ENCODE peak calls at places on chromosomes 12 and 14, in seven cellular contexts. One of them, this sample, is unnamed.

GRCh38 chr12:78442454-78442801 is 422.1 kb upstream of the SYT1 start:
- DNase-seq in neuronal stem cell: no peak
- DNase-seq in gastrocnemius medialis: no peak
- DNase-seq in PC-3: peak; percentile 19
- DNase-seq in tibial nerve: no peak
- DNase-seq in H9: no peak
- DNase-seq in heart left ventricle: no peak
- DNase-seq in this sample: no peak

GRCh38 chr12:62703011-62703380 is 232.0 kb downstream of the PPM1H start:
- DNase-seq in tibial nerve: no peak
- DNase-seq in neuronal stem cell: no peak
- DNase-seq in PC-3: peak; percentile 73
- DNase-seq in heart left ventricle: no peak
- DNase-seq in gastrocnemius medialis: no peak
- DNase-seq in H9: no peak
- DNase-seq in this sample: peak; percentile 86

GRCh38 chr12:108825205-108825950 is 32.0 kb downstream of the SSH1 start:
- DNase-seq in PC-3: no peak
- DNase-seq in neuronal stem cell: no peak
- DNase-seq in tibial nerve: no peak
- DNase-seq in heart left ventricle: no peak
- DNase-seq in gastrocnemius medialis: no peak
- DNase-seq in H9: no peak
- DNase-seq in this sample: no peak

GRCh38 chr14:20679907-20680306 is 4.5 kb upstream of the RNASE4 start:
- DNase-seq in neuronal stem cell: no peak
- DNase-seq in H9: no peak
- DNase-seq in gastrocnemius medialis: no peak
- DNase-seq in PC-3: peak; percentile 48
- DNase-seq in tibial nerve: no peak
- DNase-seq in heart left ventricle: no peak
- DNase-seq in this sample: no peak

GRCh38 chr14:91835920-91836843 is 31.2 kb downstream of the TC2N start:
- DNase-seq in PC-3: peak; percentile 67
- DNase-seq in H9: peak; percentile 89
- DNase-seq in tibial nerve: peak; percentile 57
- DNase-seq in heart left ventricle: peak; percentile 69
- DNase-seq in neuronal stem cell: peak; percentile 64
- DNase-seq in gastrocnemius medialis: peak; percentile 43
- DNase-seq in this sample: no peak

GRCh38 chr12:57459750-57460400 is at the start of gene GLI1:
- DNase-seq in H9: peak; percentile 72
- DNase-seq in heart left ventricle: no peak
- DNase-seq in gastrocnemius medialis: no peak
- DNase-seq in PC-3: no peak
- DNase-seq in tibial nerve: no peak
- DNase-seq in neuronal stem cell: no peak
- DNase-seq in this sample: no peak

GRCh38 chr12:83473408-83474095 is 786.8 kb downstream of the TMTC2 start:
- DNase-seq in tibial nerve: no peak
- DNase-seq in neuronal stem cell: no peak
- DNase-seq in heart left ventricle: no peak
- DNase-seq in PC-3: no peak
- DNase-seq in gastrocnemius medialis: no peak
- DNase-seq in H9: no peak
- DNase-seq in this sample: peak; percentile 58

GRCh38 chr12:42409471-42409870 is 83.5 kb downstream of the PPHLN1 start:
- DNase-seq in H9: no peak
- DNase-seq in tibial nerve: no peak
- DNase-seq in heart left ventricle: no peak
- DNase-seq in neuronal stem cell: no peak
- DNase-seq in PC-3: no peak
- DNase-seq in gastrocnemius medialis: no peak
- DNase-seq in this sample: no peak

GRCh38 chr14:78933948-78934524 is 763.9 kb downstream of the NRXN3 start:
- DNase-seq in heart left ventricle: no peak
- DNase-seq in gastrocnemius medialis: no peak
- DNase-seq in tibial nerve: no peak
- DNase-seq in neuronal stem cell: peak; percentile 27
- DNase-seq in H9: no peak
- DNase-seq in PC-3: peak; percentile 45
- DNase-seq in this sample: no peak

GRCh38 chr12:12608557-12608957 is 3.1 kb upstream of the CREBL2 start:
- DNase-seq in H9: no peak
- DNase-seq in tibial nerve: no peak
- DNase-seq in heart left ventricle: no peak
- DNase-seq in neuronal stem cell: no peak
- DNase-seq in gastrocnemius medialis: no peak
- DNase-seq in PC-3: peak; percentile 45
- DNase-seq in this sample: no peak

GRCh38 chr14:50023671-50024490 is 92.5 kb downstream of the VCPKMT start:
- DNase-seq in gastrocnemius medialis: peak; percentile 75
- DNase-seq in tibial nerve: no peak
- DNase-seq in heart left ventricle: no peak
- DNase-seq in H9: no peak
- DNase-seq in neuronal stem cell: no peak
- DNase-seq in PC-3: peak; percentile 85
- DNase-seq in this sample: peak; percentile 75

GRCh38 chr14:21978999-21979314 is 305.3 kb upstream of the OR4E1 start:
- DNase-seq in neuronal stem cell: no peak
- DNase-seq in tibial nerve: no peak
- DNase-seq in H9: no peak
- DNase-seq in PC-3: no peak
- DNase-seq in gastrocnemius medialis: no peak
- DNase-seq in heart left ventricle: no peak
- DNase-seq in this sample: no peak

GRCh38 chr12:24479131-24479530 is 469.8 kb downstream of the BCAT1 start:
- DNase-seq in tibial nerve: no peak
- DNase-seq in H9: no peak
- DNase-seq in neuronal stem cell: no peak
- DNase-seq in gastrocnemius medialis: no peak
- DNase-seq in heart left ventricle: no peak
- DNase-seq in PC-3: no peak
- DNase-seq in this sample: peak; percentile 59

GRCh38 chr12:77229640-77230442 is 164.5 kb upstream of the E2F7 start:
- DNase-seq in tibial nerve: no peak
- DNase-seq in gastrocnemius medialis: no peak
- DNase-seq in H9: no peak
- DNase-seq in heart left ventricle: no peak
- DNase-seq in neuronal stem cell: no peak
- DNase-seq in PC-3: peak; percentile 6
- DNase-seq in this sample: no peak

GRCh38 chr12:52267699-52268098 is 6.7 kb upstream of the KRT86 start:
- DNase-seq in H9: no peak
- DNase-seq in heart left ventricle: no peak
- DNase-seq in neuronal stem cell: no peak
- DNase-seq in PC-3: no peak
- DNase-seq in gastrocnemius medialis: no peak
- DNase-seq in tibial nerve: no peak
- DNase-seq in this sample: no peak

GRCh38 chr12:122021193-122021821 is 377 bp upstream of the BCL7A start:
- DNase-seq in heart left ventricle: peak; percentile 38
- DNase-seq in H9: peak; percentile 66
- DNase-seq in PC-3: peak; percentile 58
- DNase-seq in tibial nerve: no peak
- DNase-seq in neuronal stem cell: no peak
- DNase-seq in gastrocnemius medialis: no peak
- DNase-seq in this sample: no peak

GRCh38 chr12:78146365-78146772 is 315.7 kb downstream of the NAV3 start:
- DNase-seq in H9: no peak
- DNase-seq in heart left ventricle: no peak
- DNase-seq in neuronal stem cell: peak; percentile 17
- DNase-seq in gastrocnemius medialis: no peak
- DNase-seq in PC-3: peak; percentile 47
- DNase-seq in tibial nerve: no peak
- DNase-seq in this sample: no peak

GRCh38 chr12:89880695-89881350 is 172.2 kb upstream of the ATP2B1 start:
- DNase-seq in H9: no peak
- DNase-seq in gastrocnemius medialis: no peak
- DNase-seq in heart left ventricle: no peak
- DNase-seq in PC-3: no peak
- DNase-seq in neuronal stem cell: no peak
- DNase-seq in tibial nerve: no peak
- DNase-seq in this sample: no peak

GRCh38 chr12:21026302-21026701 is 104.7 kb upstream of the SLCO1B1 start:
- DNase-seq in gastrocnemius medialis: no peak
- DNase-seq in neuronal stem cell: no peak
- DNase-seq in heart left ventricle: no peak
- DNase-seq in tibial nerve: no peak
- DNase-seq in PC-3: peak; percentile 10
- DNase-seq in H9: no peak
- DNase-seq in this sample: no peak

GRCh38 chr12:55619352-55620138 is 17.1 kb upstream of the OR10P1 start:
- DNase-seq in gastrocnemius medialis: no peak
- DNase-seq in heart left ventricle: peak; percentile 38
- DNase-seq in neuronal stem cell: peak; percentile 92
- DNase-seq in H9: peak; percentile 65
- DNase-seq in tibial nerve: no peak
- DNase-seq in PC-3: peak; percentile 99
- DNase-seq in this sample: peak; percentile 82

GRCh38 chr12:109905301-109905700 is 5.2 kb downstream of the TCHP start:
- DNase-seq in neuronal stem cell: no peak
- DNase-seq in heart left ventricle: no peak
- DNase-seq in H9: no peak
- DNase-seq in PC-3: no peak
- DNase-seq in tibial nerve: no peak
- DNase-seq in gastrocnemius medialis: no peak
- DNase-seq in this sample: no peak

GRCh38 chr12:109897029-109897428 is 3.0 kb upstream of the TCHP start:
- DNase-seq in PC-3: no peak
- DNase-seq in heart left ventricle: no peak
- DNase-seq in gastrocnemius medialis: no peak
- DNase-seq in tibial nerve: no peak
- DNase-seq in H9: no peak
- DNase-seq in neuronal stem cell: no peak
- DNase-seq in this sample: no peak

GRCh38 chr12:109902866-109903265 is 2.8 kb downstream of the TCHP start:
- DNase-seq in tibial nerve: no peak
- DNase-seq in heart left ventricle: no peak
- DNase-seq in PC-3: no peak
- DNase-seq in neuronal stem cell: no peak
- DNase-seq in gastrocnemius medialis: no peak
- DNase-seq in H9: no peak
- DNase-seq in this sample: no peak

GRCh38 chr12:109899783-109900751 is at the start of gene TCHP:
- DNase-seq in gastrocnemius medialis: peak; percentile 74
- DNase-seq in heart left ventricle: peak; percentile 89
- DNase-seq in tibial nerve: peak; percentile 66
- DNase-seq in PC-3: peak; percentile 90
- DNase-seq in neuronal stem cell: peak; percentile 78
- DNase-seq in H9: peak; percentile 82
- DNase-seq in this sample: peak; percentile 83

DNA sequence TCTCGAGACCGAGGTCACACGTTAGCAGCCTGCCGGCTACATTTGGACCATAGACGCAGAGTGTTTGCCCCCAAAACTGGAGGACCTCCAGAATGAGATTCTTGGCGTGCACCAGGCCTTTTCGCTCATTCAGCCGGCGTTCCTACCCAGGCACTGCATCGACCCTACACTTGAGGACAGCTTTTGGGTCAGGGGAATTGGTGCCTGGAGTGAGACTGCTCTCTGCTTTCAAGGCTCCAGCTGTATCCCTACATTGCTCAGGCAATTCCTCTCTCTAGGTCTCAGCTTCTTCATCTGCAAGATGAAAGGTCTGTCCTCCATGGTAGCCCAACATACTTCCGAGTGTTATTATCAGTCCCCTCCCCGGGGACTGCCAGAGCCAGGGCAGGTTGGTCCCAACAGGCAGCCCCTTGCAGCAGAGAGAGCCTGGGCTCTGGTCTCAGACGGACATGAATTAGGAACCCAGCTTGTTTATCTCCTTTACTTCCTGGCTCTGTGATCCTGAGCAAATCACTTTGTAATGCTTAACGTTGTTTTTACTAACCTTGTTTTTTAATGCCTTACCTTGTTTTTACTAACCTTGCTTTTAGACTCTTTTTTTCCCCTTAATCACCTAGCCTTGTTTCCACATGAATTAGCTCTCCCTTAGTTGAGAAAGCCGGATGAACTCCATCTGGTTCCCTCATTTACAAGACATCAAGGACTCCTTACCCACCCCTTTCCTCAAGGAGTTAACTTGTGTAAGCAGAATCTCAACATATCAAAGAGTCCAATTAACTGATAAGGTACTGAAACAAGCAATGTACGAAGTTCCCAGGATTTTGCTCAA is 892 bp downstream of the TCHP start:
- DNase-seq in PC-3: peak; percentile 17
- DNase-seq in neuronal stem cell: no peak
- DNase-seq in H9: peak; percentile 68
- DNase-seq in gastrocnemius medialis: no peak
- DNase-seq in heart left ventricle: no peak
- DNase-seq in tibial nerve: no peak
- DNase-seq in this sample: no peak
- H3K27me3 ChIP-seq in PC-3: no peaks in the 10 kb centered on the region
- H3K27me3 ChIP-seq in neuronal stem cell: no peaks in the 10 kb centered on the region
- H3K27me3 ChIP-seq in H9: peaks cover 61% of the 10 kb centered on the region
- H3K27me3 ChIP-seq in gastrocnemius medialis: no peaks in the 10 kb centered on the region
- H3K27me3 ChIP-seq in heart left ventricle: no peaks in the 10 kb centered on the region
- H3K27me3 ChIP-seq in tibial nerve: no peaks in the 10 kb centered on the region
- H3K27me3 ChIP-seq in this sample: no peaks in the 10 kb centered on the region

GRCh38 chr12:14954269-14954668 is 7.1 kb downstream of the ARHGDIB start:
- DNase-seq in tibial nerve: no peak
- DNase-seq in PC-3: no peak
- DNase-seq in H9: no peak
- DNase-seq in gastrocnemius medialis: no peak
- DNase-seq in neuronal stem cell: no peak
- DNase-seq in heart left ventricle: no peak
- DNase-seq in this sample: no peak
- H3K27ac ChIP-seq in tibial nerve: no peak overlapping the region
- H3K27ac ChIP-seq in PC-3: no peak overlapping the region
- H3K27ac ChIP-seq in H9: no peak overlapping the region
- H3K27ac ChIP-seq in gastrocnemius medialis: peak overlapping the region; percentile 72
- H3K27ac ChIP-seq in neuronal stem cell: no peak overlapping the region
- H3K27ac ChIP-seq in heart left ventricle: peak overlapping the region; percentile 78
- H3K27ac ChIP-seq in this sample: no peak overlapping the region

GRCh38 chr14:101563352-101563653 is 2.0 kb downstream of the DIO3 start:
- DNase-seq in PC-3: no peak
- DNase-seq in tibial nerve: no peak
- DNase-seq in H9: no peak
- DNase-seq in gastrocnemius medialis: no peak
- DNase-seq in heart left ventricle: no peak
- DNase-seq in neuronal stem cell: no peak
- DNase-seq in this sample: no peak
- H3K27me3 ChIP-seq in PC-3: peaks cover 46% of the 10 kb centered on the region
- H3K27me3 ChIP-seq in tibial nerve: peaks cover 60% of the 10 kb centered on the region
- H3K27me3 ChIP-seq in H9: peaks cover 87% of the 10 kb centered on the region
- H3K27me3 ChIP-seq in gastrocnemius medialis: peaks cover 74% of the 10 kb centered on the region
- H3K27me3 ChIP-seq in heart left ventricle: peaks cover 91% of the 10 kb centered on the region
- H3K27me3 ChIP-seq in neuronal stem cell: peaks cover 46% of the 10 kb centered on the region
- H3K27me3 ChIP-seq in this sample: peaks cover 68% of the 10 kb centered on the region

DNA sequence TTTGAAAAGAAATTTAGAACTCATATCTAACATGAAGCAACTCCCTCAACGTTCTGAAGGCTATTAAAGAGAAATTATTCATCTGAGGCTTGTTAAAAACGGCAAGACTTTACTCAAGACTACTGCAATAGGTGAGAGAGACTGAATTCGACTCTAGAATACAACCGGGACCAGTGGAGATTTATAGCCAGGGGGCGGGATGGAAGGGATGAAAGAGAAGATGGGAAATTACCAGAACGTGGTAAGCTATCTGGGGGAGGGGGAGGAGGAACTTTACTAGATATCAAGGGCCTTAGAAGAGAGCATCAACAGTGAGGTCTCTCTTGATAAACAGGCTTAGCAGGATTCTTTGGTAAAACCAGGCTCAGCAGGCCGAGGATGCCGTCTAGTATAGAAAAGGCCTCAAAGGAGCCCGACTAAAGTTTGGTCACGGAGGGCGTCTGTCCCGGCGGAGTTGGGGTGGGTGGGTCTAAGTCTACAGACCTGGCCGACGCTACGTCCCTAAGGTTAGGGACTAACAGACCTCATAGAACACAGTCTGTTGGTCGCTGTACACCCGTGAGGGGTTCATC is 640 bp upstream of the TIGAR start:
- DNase-seq in neuronal stem cell: peak; percentile 11
- DNase-seq in heart left ventricle: no peak
- DNase-seq in H9: no peak
- DNase-seq in tibial nerve: no peak
- DNase-seq in PC-3: no peak
- DNase-seq in gastrocnemius medialis: no peak
- DNase-seq in this sample: no peak
- H3K27ac ChIP-seq in neuronal stem cell: peak overlapping the region; percentile 83
- H3K27ac ChIP-seq in heart left ventricle: peak overlapping the region; percentile 91
- H3K27ac ChIP-seq in H9: no peak overlapping the region
- H3K27ac ChIP-seq in tibial nerve: no peak overlapping the region
- H3K27ac ChIP-seq in PC-3: no peak overlapping the region
- H3K27ac ChIP-seq in gastrocnemius medialis: peak overlapping the region; percentile 90
- H3K27ac ChIP-seq in this sample: peak overlapping the region; percentile 17

This sample was measured in SJSA1.